ENCODE peak calls at places on chromosomes 16 and 17, in five cellular contexts. V, A, S, G and O are unnamed samples. For H3K4me1, the result is how much of the 10 kb centered on the place peaks cover.

GRCh38 chr17:62740066-62740465 is 68.0 kb downstream of the MARCHF10 start:
- DNase-seq in V (no peak), A (peak), S (no peak), G (peak), O (no peak)

GRCh38 chr16:66610111-66610820 is 5.8 kb downstream of the CMTM3 start:
- DNase-seq in V (no peak), A (no peak), S (no peak), G (no peak), O (no peak)

GRCh38 chr17:3968886-3969524 is 4.8 kb upstream of the ATP2A3 start:
- DNase-seq in V (no peak), A (no peak), S (no peak), G (no peak), O (no peak)

GRCh38 chr16:49513040-49513439 is 139.4 kb downstream of the C16orf78 start:
- DNase-seq in V (no peak), A (peak), S (no peak), G (no peak), O (no peak)

GRCh38 chr17:75548839-75549238 is 23.3 kb downstream of the LLGL2 start:
- DNase-seq in V (no peak), A (no peak), S (no peak), G (no peak), O (no peak)

GRCh38 chr16:12062343-12063003 is 85.9 kb downstream of the SNX29 start:
- DNase-seq in V (no peak), A (peak), S (peak), G (peak), O (no peak)

GRCh38 chr16:81940781-81941560 is 70.3 kb downstream of the SDR42E1 start:
- DNase-seq in V (no peak), A (peak), S (no peak), G (peak), O (no peak)

GRCh38 chr16:17105239-17105721 is 365.5 kb downstream of the XYLT1 start:
- DNase-seq in V (no peak), A (no peak), S (no peak), G (peak), O (no peak)

GRCh38 chr16:4800290-4801041 is 2.0 kb downstream of the ROGDI start:
- DNase-seq in V (no peak), A (no peak), S (peak), G (no peak), O (no peak)

GRCh38 chr17:79834575-79835469 is 4.4 kb downstream of the CBX4 start:
- DNase-seq in V (peak), A (no peak), S (no peak), G (no peak), O (no peak)

GRCh38 chr16:4032768-4033167 is 83.5 kb downstream of the ADCY9 start:
- DNase-seq in V (peak), A (peak), S (peak), G (peak), O (no peak)

GRCh38 chr17:16297367-16298139 is 55.7 kb downstream of the CENPV start:
- DNase-seq in V (no peak), A (no peak), S (no peak), G (no peak), O (no peak)

DNA sequence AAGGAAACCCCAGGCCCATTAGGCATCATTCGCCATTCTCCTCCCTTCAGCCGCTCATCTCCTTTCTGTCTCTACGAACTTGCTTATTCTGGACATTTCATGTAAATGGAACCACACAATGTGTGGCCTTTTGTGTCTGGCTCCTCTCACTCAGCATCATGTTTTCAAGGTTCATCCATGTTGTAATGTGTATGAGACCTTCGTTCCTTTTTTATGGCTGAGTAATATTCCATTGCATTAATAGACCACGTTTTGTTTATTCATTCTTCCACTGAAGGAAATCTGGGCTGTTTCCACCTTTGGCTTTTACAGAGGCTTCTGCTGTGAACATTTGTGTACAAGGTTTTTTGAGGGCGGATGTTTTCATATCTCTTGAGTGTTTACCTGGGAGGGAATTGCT is 3.2 kb downstream of the CRISPLD2 start:
- DNase-seq in V (no peak), A (no peak), S (no peak), G (no peak), O (no peak)
- H3K4me1 ChIP-seq in V (under half), A (half or more), S (under half), G (under half), O (under half)

GRCh38 chr17:44773140-44773539 is 14.4 kb downstream of the ADAM11 start:
- DNase-seq in V (no peak), A (no peak), S (no peak), G (no peak), O (no peak)

GRCh38 chr17:44775838-44776621 is 17.2 kb downstream of the ADAM11 start:
- DNase-seq in V (peak), A (no peak), S (peak), G (no peak), O (no peak)

GRCh38 chr17:44776628-44777393 is 18.0 kb downstream of the ADAM11 start:
- DNase-seq in V (no peak), A (no peak), S (no peak), G (no peak), O (no peak)

GRCh38 chr17:44774271-44775135 is 15.7 kb downstream of the ADAM11 start:
- DNase-seq in V (peak), A (peak), S (peak), G (peak), O (peak)

GRCh38 chr17:44775136-44775837 is 16.5 kb downstream of the ADAM11 start:
- DNase-seq in V (peak), A (peak), S (peak), G (peak), O (peak)
- H3K4me3 ChIP-seq in V (peak), A (peak), S (peak), G (peak), O (peak)

GRCh38 chr16:1528921-1529537 is 4.4 kb upstream of the TMEM204 start:
- DNase-seq in V (peak), A (no peak), S (no peak), G (no peak), O (no peak)
- H3K4me1 ChIP-seq in V (under half), A (under half), S (under half), G (under half), O (under half)

DNA sequence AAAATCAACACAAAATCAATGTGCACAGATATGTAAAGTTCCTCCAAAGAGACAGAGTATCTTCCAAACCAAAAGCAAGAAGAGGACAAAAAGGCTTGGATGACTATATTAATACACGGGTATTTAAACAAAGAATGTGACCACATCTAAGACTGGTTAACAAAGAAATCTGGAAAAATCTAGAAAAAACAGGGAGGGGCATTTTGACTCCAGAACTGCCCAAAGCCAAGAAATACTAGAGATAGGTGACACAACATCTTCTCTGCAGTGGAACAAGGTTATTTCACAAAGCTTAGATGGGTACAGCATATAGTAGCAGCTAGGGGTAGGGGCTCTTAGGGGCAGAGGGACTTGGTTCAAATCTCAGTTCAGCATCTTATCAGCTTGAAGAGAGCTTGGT is 10.3 kb downstream of the RFFL start:
- DNase-seq in V (no peak), A (no peak), S (no peak), G (no peak), O (no peak)
- H3K4me3 ChIP-seq in V (no peak), A (no peak), S (no peak), G (no peak), O (no peak)

DNA sequence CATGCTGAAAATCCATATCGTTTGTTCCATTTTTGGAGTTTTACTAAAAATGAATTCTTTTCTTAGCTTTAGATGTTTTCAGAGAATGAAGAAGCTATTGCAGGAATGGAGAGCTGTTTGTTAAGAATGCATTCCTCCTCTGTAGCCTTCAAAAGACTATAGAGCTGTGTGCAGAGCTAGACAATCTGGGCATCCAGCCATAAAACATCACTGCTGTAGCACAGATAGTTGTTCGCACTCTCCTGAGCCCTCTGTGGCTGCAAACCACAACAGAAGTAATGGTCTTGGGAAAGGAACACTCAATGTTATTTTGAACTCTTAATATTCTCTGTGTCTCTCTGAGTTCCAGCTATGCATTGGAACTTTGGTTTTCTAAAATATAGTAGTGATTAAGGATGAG is 4.9 kb downstream of the TNRC6C start:
- DNase-seq in V (peak), A (peak), S (peak), G (peak), O (no peak)
- H3K4me1 ChIP-seq in V (half or more), A (under half), S (under half), G (under half), O (under half)

DNA sequence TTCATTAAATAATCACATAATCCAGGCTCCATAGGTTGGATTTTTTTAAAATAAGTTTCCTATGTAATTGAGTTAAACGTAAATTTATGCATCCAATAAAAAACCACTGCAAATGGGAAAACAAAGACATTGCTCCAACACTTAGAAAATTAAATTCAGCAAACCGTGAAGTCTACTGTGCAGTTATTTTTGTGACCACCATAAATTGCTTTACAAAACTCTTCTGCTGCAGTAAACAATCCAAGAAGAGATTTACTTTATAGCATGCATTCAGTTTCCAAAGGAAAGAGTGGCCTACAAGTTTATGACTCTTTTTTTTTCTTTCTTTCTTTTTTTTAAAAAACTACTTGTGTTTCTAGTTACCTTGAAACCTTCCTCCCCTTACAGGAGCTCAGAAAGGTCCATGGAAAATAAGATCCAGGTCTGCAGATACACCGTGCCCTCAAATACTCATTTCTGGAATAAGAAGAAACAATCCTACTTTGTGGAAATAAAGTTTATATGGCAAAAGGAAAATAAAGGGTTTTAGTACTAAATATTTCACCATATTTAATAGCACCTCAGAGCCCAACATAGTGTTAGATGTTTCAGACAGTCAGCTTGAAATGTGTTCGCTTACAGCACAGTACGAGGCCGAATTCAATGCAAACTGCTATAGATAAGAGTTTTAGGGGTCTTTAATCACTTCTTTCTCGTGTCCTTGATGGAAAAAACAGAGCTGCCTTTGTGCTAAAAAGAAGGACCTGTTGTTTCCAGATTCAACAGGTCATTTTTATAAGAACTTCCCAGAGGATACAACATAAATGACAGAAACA is 3.2 kb downstream of the HS3ST3A1 start:
- DNase-seq in V (no peak), A (no peak), S (no peak), G (no peak), O (no peak)
- H3K4me3 ChIP-seq in V (no peak), A (peak), S (no peak), G (peak), O (peak)

DNA sequence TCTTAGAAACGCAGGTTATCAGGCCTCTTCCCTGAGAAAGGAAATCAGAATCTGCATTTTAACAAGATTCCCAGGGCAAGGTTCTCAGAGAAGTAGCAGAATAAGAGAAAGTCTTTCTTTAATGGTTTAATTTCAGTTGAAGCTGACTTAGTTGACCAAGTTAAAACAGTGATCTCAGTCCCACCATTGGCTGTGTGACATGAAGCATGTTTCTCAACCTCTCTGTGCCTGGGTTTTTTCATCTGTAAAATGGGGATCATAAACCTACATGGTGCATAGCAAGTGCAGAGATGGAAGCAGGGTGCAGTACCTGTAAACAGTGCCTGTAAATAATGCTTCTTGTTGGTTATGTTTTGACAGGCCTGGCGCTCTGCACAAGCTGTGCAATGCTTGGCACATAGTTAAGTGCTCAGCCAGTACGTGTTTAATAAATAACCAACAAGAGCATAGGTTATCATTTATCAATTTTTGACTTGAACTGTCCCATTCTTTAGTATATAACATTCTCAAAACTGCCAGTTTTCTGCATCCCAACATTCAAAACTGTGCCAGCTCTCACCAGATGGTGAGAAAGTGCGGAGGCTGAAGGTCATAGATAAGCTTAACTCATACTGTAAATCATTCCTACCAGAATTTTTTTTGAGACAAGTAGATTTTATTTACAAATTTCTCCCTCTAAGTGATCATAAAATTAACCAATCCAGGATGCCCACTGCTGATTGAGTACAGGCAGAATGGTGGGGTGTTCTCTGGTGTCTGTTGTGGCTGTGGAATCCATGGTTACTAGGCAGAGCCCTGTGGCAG is 6.9 kb downstream of the C17orf67 start:
- DNase-seq in V (no peak), A (no peak), S (peak), G (no peak), O (no peak)
- H3K4me1 ChIP-seq in V (under half), A (under half), S (half or more), G (under half), O (under half)

GRCh38 chr16:89837014-89837546 is 8.8 kb downstream of the SPIRE2 start:
- DNase-seq in V (no peak), A (no peak), S (no peak), G (no peak), O (no peak)
- H3K4me3 ChIP-seq in V (peak), A (no peak), S (no peak), G (no peak), O (no peak)

DNA sequence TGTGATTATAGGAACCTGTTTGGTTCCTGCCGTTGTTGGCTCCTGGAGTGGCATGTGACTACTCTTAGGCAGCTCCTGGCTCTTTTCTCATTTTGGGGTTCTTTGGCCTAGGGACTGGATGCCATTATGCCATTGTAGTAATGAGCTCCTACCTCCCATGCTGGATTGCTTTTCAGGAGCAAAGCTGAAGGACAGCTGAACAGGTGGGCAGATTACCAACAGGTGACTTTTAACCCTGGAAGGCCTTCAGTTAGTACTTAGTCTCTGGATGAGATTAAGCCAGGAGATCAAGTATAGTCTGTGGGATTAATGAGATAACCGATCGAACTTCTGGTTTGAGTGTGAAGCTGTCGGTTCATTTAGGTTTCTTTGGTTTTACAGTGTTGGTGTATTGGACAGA is 25.2 kb downstream of the WIPF2 start:
- DNase-seq in V (no peak), A (no peak), S (no peak), G (no peak), O (no peak)
- H3K4me1 ChIP-seq in V (under half), A (under half), S (under half), G (under half), O (under half)